ENCODE peak calls at places on chromosomes 1 and 21, in eight cellular contexts. One of them, this sample, is unnamed.

GRCh38 chr21:34669149-34669879 is 520 bp downstream of the CLIC6 start:
- DNase-seq in vagina: no peak
- DNase-seq in CD8-positive, alpha-beta T cell: no peak
- DNase-seq in neural progenitor cell: peak
- DNase-seq in coronary artery: no peak
- DNase-seq in left ventricle myocardium inferior: no peak
- DNase-seq in gastrocnemius medialis: no peak
- DNase-seq in heart left ventricle: peak
- DNase-seq in this sample: no peak

GRCh38 chr1:81452693-81453344 is 347.9 kb upstream of the ADGRL2 start:
- DNase-seq in vagina: no peak
- DNase-seq in CD8-positive, alpha-beta T cell: no peak
- DNase-seq in neural progenitor cell: no peak
- DNase-seq in coronary artery: no peak
- DNase-seq in left ventricle myocardium inferior: no peak
- DNase-seq in gastrocnemius medialis: no peak
- DNase-seq in heart left ventricle: no peak
- DNase-seq in this sample: no peak

GRCh38 chr1:10179751-10180150 is 30.6 kb upstream of the KIF1B start:
- DNase-seq in vagina: no peak
- DNase-seq in CD8-positive, alpha-beta T cell: no peak
- DNase-seq in neural progenitor cell: peak
- DNase-seq in coronary artery: no peak
- DNase-seq in left ventricle myocardium inferior: no peak
- DNase-seq in gastrocnemius medialis: no peak
- DNase-seq in heart left ventricle: no peak
- DNase-seq in this sample: no peak

GRCh38 chr1:114458208-114458777 is 52.7 kb downstream of the TRIM33 start:
- DNase-seq in vagina: no peak
- DNase-seq in CD8-positive, alpha-beta T cell: no peak
- DNase-seq in neural progenitor cell: no peak
- DNase-seq in coronary artery: no peak
- DNase-seq in left ventricle myocardium inferior: no peak
- DNase-seq in gastrocnemius medialis: no peak
- DNase-seq in heart left ventricle: no peak
- DNase-seq in this sample: no peak

GRCh38 chr1:10561497-10561896 is 86.7 kb downstream of the PEX14 start:
- DNase-seq in vagina: no peak
- DNase-seq in CD8-positive, alpha-beta T cell: no peak
- DNase-seq in neural progenitor cell: no peak
- DNase-seq in coronary artery: no peak
- DNase-seq in left ventricle myocardium inferior: no peak
- DNase-seq in gastrocnemius medialis: no peak
- DNase-seq in heart left ventricle: no peak
- DNase-seq in this sample: no peak

GRCh38 chr21:46211786-46212720 is 16.5 kb downstream of the LSS start:
- DNase-seq in vagina: no peak
- DNase-seq in CD8-positive, alpha-beta T cell: no peak
- DNase-seq in neural progenitor cell: no peak
- DNase-seq in coronary artery: peak
- DNase-seq in left ventricle myocardium inferior: no peak
- DNase-seq in gastrocnemius medialis: no peak
- DNase-seq in heart left ventricle: no peak
- DNase-seq in this sample: no peak

GRCh38 chr1:9207086-9207485 is 27.5 kb upstream of the H6PD start:
- DNase-seq in vagina: no peak
- DNase-seq in CD8-positive, alpha-beta T cell: no peak
- DNase-seq in neural progenitor cell: no peak
- DNase-seq in coronary artery: no peak
- DNase-seq in left ventricle myocardium inferior: no peak
- DNase-seq in gastrocnemius medialis: no peak
- DNase-seq in heart left ventricle: no peak
- DNase-seq in this sample: no peak

GRCh38 chr21:27586986-27587385 is 620.1 kb upstream of the ADAMTS5 start:
- DNase-seq in vagina: no peak
- DNase-seq in CD8-positive, alpha-beta T cell: no peak
- DNase-seq in neural progenitor cell: no peak
- DNase-seq in coronary artery: no peak
- DNase-seq in left ventricle myocardium inferior: no peak
- DNase-seq in gastrocnemius medialis: no peak
- DNase-seq in heart left ventricle: no peak
- DNase-seq in this sample: no peak

GRCh38 chr1:112510340-112510739 is 1.6 kb downstream of the WNT2B start:
- DNase-seq in vagina: no peak
- DNase-seq in CD8-positive, alpha-beta T cell: no peak
- DNase-seq in neural progenitor cell: no peak
- DNase-seq in coronary artery: no peak
- DNase-seq in left ventricle myocardium inferior: no peak
- DNase-seq in gastrocnemius medialis: no peak
- DNase-seq in heart left ventricle: no peak
- DNase-seq in this sample: no peak

GRCh38 chr1:22089787-22090186 is 37.3 kb downstream of the CDC42 start:
- DNase-seq in vagina: no peak
- DNase-seq in CD8-positive, alpha-beta T cell: no peak
- DNase-seq in neural progenitor cell: peak
- DNase-seq in coronary artery: no peak
- DNase-seq in left ventricle myocardium inferior: no peak
- DNase-seq in gastrocnemius medialis: no peak
- DNase-seq in heart left ventricle: no peak
- DNase-seq in this sample: peak
- H3K27ac ChIP-seq in vagina: no peak
- H3K27ac ChIP-seq in CD8-positive, alpha-beta T cell: peak
- H3K27ac ChIP-seq in neural progenitor cell: no peak
- H3K27ac ChIP-seq in coronary artery: no peak
- H3K27ac ChIP-seq in left ventricle myocardium inferior: no peak
- H3K27ac ChIP-seq in gastrocnemius medialis: peak
- H3K27ac ChIP-seq in heart left ventricle: no peak
- H3K27ac ChIP-seq in this sample: no peak

GRCh38 chr1:36150296-36151132 is 1.2 kb upstream of the TRAPPC3 start:
- DNase-seq in vagina: peak
- DNase-seq in CD8-positive, alpha-beta T cell: peak
- DNase-seq in neural progenitor cell: peak
- DNase-seq in coronary artery: peak
- DNase-seq in left ventricle myocardium inferior: peak
- DNase-seq in gastrocnemius medialis: peak
- DNase-seq in heart left ventricle: peak
- DNase-seq in this sample: no peak
- H3K4me3 ChIP-seq in vagina: peak
- H3K4me3 ChIP-seq in CD8-positive, alpha-beta T cell: peak
- H3K4me3 ChIP-seq in neural progenitor cell: no peak
- H3K4me3 ChIP-seq in coronary artery: peak
- H3K4me3 ChIP-seq in left ventricle myocardium inferior: peak
- H3K4me3 ChIP-seq in gastrocnemius medialis: peak
- H3K4me3 ChIP-seq in heart left ventricle: peak
- H3K4me3 ChIP-seq in this sample: no peak

DNA sequence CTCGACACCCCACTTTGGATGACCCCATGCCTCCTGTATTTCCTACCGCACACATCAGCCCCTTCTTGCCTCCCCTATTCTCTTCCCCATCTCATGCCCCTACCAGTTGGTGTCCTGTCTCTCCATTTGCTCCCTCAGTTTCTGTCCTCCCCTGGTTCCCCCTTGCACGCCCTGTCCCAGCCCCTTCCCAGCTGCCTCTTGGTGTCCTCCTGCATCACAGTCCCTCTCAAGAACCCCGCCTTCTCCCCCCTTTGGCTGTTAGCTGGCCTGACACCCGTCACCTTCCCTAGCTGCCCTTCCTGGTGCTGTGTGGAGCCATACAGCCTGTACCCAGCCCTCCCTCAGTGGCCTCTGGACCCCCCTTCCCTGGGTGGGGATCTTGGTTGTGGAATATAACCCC is 41.5 kb upstream of the NFASC start:
- DNase-seq in vagina: no peak
- DNase-seq in CD8-positive, alpha-beta T cell: no peak
- DNase-seq in neural progenitor cell: peak
- DNase-seq in coronary artery: no peak
- DNase-seq in left ventricle myocardium inferior: no peak
- DNase-seq in gastrocnemius medialis: no peak
- DNase-seq in heart left ventricle: no peak
- DNase-seq in this sample: no peak
- H3K27ac ChIP-seq in vagina: peak
- H3K27ac ChIP-seq in CD8-positive, alpha-beta T cell: no peak
- H3K27ac ChIP-seq in neural progenitor cell: no peak
- H3K27ac ChIP-seq in coronary artery: peak
- H3K27ac ChIP-seq in left ventricle myocardium inferior: peak
- H3K27ac ChIP-seq in gastrocnemius medialis: no peak
- H3K27ac ChIP-seq in heart left ventricle: no peak
- H3K27ac ChIP-seq in this sample: no peak

GRCh38 chr1:2874207-2875165 is 73.0 kb upstream of the TTC34 start:
- DNase-seq in vagina: no peak
- DNase-seq in CD8-positive, alpha-beta T cell: no peak
- DNase-seq in neural progenitor cell: no peak
- DNase-seq in coronary artery: no peak
- DNase-seq in left ventricle myocardium inferior: no peak
- DNase-seq in gastrocnemius medialis: no peak
- DNase-seq in heart left ventricle: no peak
- DNase-seq in this sample: no peak

GRCh38 chr1:2878591-2878990 is 77.1 kb upstream of the TTC34 start:
- DNase-seq in vagina: no peak
- DNase-seq in CD8-positive, alpha-beta T cell: no peak
- DNase-seq in neural progenitor cell: no peak
- DNase-seq in coronary artery: no peak
- DNase-seq in left ventricle myocardium inferior: no peak
- DNase-seq in gastrocnemius medialis: no peak
- DNase-seq in heart left ventricle: no peak
- DNase-seq in this sample: no peak

GRCh38 chr1:2876846-2877245 is 75.4 kb upstream of the TTC34 start:
- DNase-seq in vagina: no peak
- DNase-seq in CD8-positive, alpha-beta T cell: no peak
- DNase-seq in neural progenitor cell: no peak
- DNase-seq in coronary artery: no peak
- DNase-seq in left ventricle myocardium inferior: no peak
- DNase-seq in gastrocnemius medialis: no peak
- DNase-seq in heart left ventricle: no peak
- DNase-seq in this sample: no peak

GRCh38 chr1:2877391-2877790 is 75.9 kb upstream of the TTC34 start:
- DNase-seq in vagina: no peak
- DNase-seq in CD8-positive, alpha-beta T cell: no peak
- DNase-seq in neural progenitor cell: no peak
- DNase-seq in coronary artery: no peak
- DNase-seq in left ventricle myocardium inferior: no peak
- DNase-seq in gastrocnemius medialis: no peak
- DNase-seq in heart left ventricle: no peak
- DNase-seq in this sample: no peak

DNA sequence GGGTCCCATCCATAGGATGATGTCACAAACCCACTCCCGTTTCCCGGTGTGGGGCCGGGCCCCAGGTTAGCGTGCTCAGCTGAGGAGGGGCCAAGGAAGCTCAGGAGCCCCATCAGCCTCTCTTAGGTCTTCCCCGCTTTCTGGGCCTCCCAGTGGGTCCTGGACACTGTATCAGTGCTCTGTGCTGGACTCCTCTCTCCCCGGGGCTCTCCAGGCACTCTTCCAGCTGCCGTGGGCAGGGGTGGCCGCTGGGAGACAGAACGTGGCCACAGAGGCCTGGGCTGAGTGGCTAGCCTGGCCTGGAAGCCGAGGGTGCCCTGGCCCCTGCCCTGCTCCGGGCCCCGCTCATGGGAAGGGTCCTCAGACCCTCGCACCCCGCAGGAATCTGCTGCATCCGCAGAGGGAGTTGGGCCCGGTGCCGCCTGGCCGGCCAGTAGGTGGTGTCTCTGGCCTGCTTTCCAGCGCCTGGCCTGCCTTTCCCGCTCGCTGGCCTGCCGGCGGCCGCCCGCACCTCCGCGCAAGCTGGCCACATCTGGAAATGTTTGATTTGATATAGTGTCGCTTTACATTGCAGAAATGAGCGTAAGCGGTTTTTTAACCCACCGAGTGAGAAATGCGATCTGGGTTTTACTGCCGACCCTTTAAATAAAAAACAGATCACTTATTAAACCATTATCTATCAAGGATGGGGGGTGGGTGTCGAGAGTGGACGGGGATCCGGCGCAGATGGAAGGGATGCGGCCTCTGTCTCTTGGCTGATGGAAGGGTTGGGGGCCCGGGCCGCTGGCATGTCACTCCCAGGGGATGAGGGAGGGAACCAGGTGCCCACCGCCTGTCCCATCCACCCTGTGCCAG is 74.4 kb upstream of the TTC34 start:
- DNase-seq in vagina: no peak
- DNase-seq in CD8-positive, alpha-beta T cell: no peak
- DNase-seq in neural progenitor cell: no peak
- DNase-seq in coronary artery: no peak
- DNase-seq in left ventricle myocardium inferior: peak
- DNase-seq in gastrocnemius medialis: no peak
- DNase-seq in heart left ventricle: no peak
- DNase-seq in this sample: no peak
- H3K4me3 ChIP-seq in vagina: no peak
- H3K4me3 ChIP-seq in CD8-positive, alpha-beta T cell: no peak
- H3K4me3 ChIP-seq in neural progenitor cell: no peak
- H3K4me3 ChIP-seq in coronary artery: peak
- H3K4me3 ChIP-seq in left ventricle myocardium inferior: no peak
- H3K4me3 ChIP-seq in gastrocnemius medialis: no peak
- H3K4me3 ChIP-seq in heart left ventricle: no peak
- H3K4me3 ChIP-seq in this sample: no peak

GRCh38 chr1:212594640-212595039 is 13.9 kb upstream of the ATF3 start:
- DNase-seq in vagina: peak
- DNase-seq in CD8-positive, alpha-beta T cell: no peak
- DNase-seq in neural progenitor cell: no peak
- DNase-seq in coronary artery: no peak
- DNase-seq in left ventricle myocardium inferior: no peak
- DNase-seq in gastrocnemius medialis: no peak
- DNase-seq in heart left ventricle: no peak
- DNase-seq in this sample: no peak

GRCh38 chr1:212596798-212597197 is 11.8 kb upstream of the ATF3 start:
- DNase-seq in vagina: peak
- DNase-seq in CD8-positive, alpha-beta T cell: no peak
- DNase-seq in neural progenitor cell: no peak
- DNase-seq in coronary artery: no peak
- DNase-seq in left ventricle myocardium inferior: no peak
- DNase-seq in gastrocnemius medialis: no peak
- DNase-seq in heart left ventricle: no peak
- DNase-seq in this sample: no peak

GRCh38 chr1:212593696-212594335 is 14.7 kb upstream of the ATF3 start:
- DNase-seq in vagina: peak
- DNase-seq in CD8-positive, alpha-beta T cell: no peak
- DNase-seq in neural progenitor cell: no peak
- DNase-seq in coronary artery: no peak
- DNase-seq in left ventricle myocardium inferior: no peak
- DNase-seq in gastrocnemius medialis: no peak
- DNase-seq in heart left ventricle: no peak
- DNase-seq in this sample: no peak

GRCh38 chr1:212595787-212596714 is 12.5 kb upstream of the ATF3 start:
- DNase-seq in vagina: peak
- DNase-seq in CD8-positive, alpha-beta T cell: no peak
- DNase-seq in neural progenitor cell: no peak
- DNase-seq in coronary artery: no peak
- DNase-seq in left ventricle myocardium inferior: no peak
- DNase-seq in gastrocnemius medialis: no peak
- DNase-seq in heart left ventricle: no peak
- DNase-seq in this sample: no peak

DNA sequence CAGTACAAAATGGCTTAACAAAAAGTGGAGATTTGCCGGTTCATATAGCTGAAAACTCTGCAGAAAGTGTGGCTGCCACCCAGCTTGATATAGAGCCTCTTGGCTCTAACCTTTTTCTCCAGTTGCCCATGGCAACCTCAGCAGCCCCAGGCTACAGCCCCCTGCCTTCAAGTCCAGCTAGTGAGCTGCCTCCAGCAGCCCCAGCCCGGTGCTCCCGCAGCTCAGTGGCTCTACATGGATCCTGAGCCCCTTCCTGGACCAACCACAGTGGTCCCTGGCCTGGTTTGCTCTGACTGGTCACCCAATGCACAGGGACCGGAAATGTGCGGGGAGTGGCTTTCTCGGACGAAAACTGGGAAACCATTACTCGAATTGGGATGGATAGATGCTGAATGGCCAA is 13.3 kb upstream of the ATF3 start:
- DNase-seq in vagina: no peak
- DNase-seq in CD8-positive, alpha-beta T cell: no peak
- DNase-seq in neural progenitor cell: no peak
- DNase-seq in coronary artery: no peak
- DNase-seq in left ventricle myocardium inferior: no peak
- DNase-seq in gastrocnemius medialis: no peak
- DNase-seq in heart left ventricle: no peak
- DNase-seq in this sample: no peak
- H3K27ac ChIP-seq in vagina: no peak
- H3K27ac ChIP-seq in CD8-positive, alpha-beta T cell: no peak
- H3K27ac ChIP-seq in neural progenitor cell: no peak
- H3K27ac ChIP-seq in coronary artery: no peak
- H3K27ac ChIP-seq in left ventricle myocardium inferior: peak
- H3K27ac ChIP-seq in gastrocnemius medialis: no peak
- H3K27ac ChIP-seq in heart left ventricle: peak
- H3K27ac ChIP-seq in this sample: no peak